ENCODE peak calls at places on chromosome 4, in six cellular contexts. Y is mammary epithelial cell, M is PC-3, X is neural progenitor cell, B is IMR-90, P is OCI-LY7. F is an unnamed sample.

GRCh38 chr4:151031831-151032605 is 16.9 kb upstream of the LRBA start:
- DNase-seq in B (peak; percentile 71), Y (peak; percentile 73), X (no peak), P (no peak), M (peak; percentile 76), F (peak; percentile 84)

GRCh38 chr4:17763931-17764330 is 17.5 kb downstream of the FAM184B start:
- DNase-seq in M (no peak), Y (no peak), X (no peak), B (no peak), P (no peak), F (no peak)

GRCh38 chr4:151091047-151091446 is 8.4 kb upstream of the RPS3A start:
- DNase-seq in Y (no peak), B (no peak), M (no peak), P (no peak), X (no peak), F (peak; percentile 55)

GRCh38 chr4:98608343-98608742 is 50.1 kb downstream of the TSPAN5 start:
- DNase-seq in M (no peak), P (no peak), Y (no peak), B (no peak), X (no peak), F (no peak)

GRCh38 chr4:98556451-98556850 is 102.0 kb downstream of the TSPAN5 start:
- DNase-seq in X (no peak), M (no peak), B (no peak), Y (no peak), P (no peak), F (peak; percentile 57)

GRCh38 chr4:152045781-152046571 is 285.2 kb upstream of the GATB start:
- DNase-seq in X (peak; percentile 94), M (no peak), P (no peak), B (no peak), Y (no peak), F (no peak)

GRCh38 chr4:128393111-128393704 is 105.6 kb upstream of the PGRMC2 start:
- DNase-seq in M (no peak), P (no peak), X (no peak), B (peak; percentile 57), Y (no peak), F (peak; percentile 17)

GRCh38 chr4:55359397-55359916 is 13.4 kb downstream of the SRD5A3 start:
- DNase-seq in P (no peak), Y (no peak), B (no peak), X (no peak), M (no peak), F (peak; percentile 62)

GRCh38 chr4:69589884-69590283 is 49.6 kb downstream of the UGT2A2 start:
- DNase-seq in M (peak; percentile 24), X (no peak), B (no peak), Y (no peak), P (no peak), F (no peak)

GRCh38 chr4:121266982-121267381 is 102.9 kb upstream of the TNIP3 start:
- DNase-seq in Y (no peak), M (no peak), B (no peak), X (no peak), P (no peak), F (no peak)

GRCh38 chr4:121950680-121951569 is 935 bp downstream of the TRPC3 start:
- DNase-seq in M (no peak), Y (no peak), B (peak; percentile 18), X (peak; percentile 39), P (no peak), F (peak; percentile 82)

GRCh38 chr4:98185279-98185678 is 42.0 kb upstream of the STPG2 start:
- DNase-seq in B (no peak), P (no peak), X (no peak), M (no peak), Y (no peak), F (no peak)

GRCh38 chr4:116357758-116358157 is 727.6 kb downstream of the TRAM1L1 start:
- DNase-seq in B (no peak), P (peak; percentile 52), Y (peak; percentile 63), M (peak; percentile 35), X (no peak), F (no peak)

GRCh38 chr4:125573368-125573767 is 258.6 kb downstream of the FAT4 start:
- DNase-seq in B (no peak), X (no peak), M (no peak), P (peak; percentile 0), Y (no peak), F (no peak)

GRCh38 chr4:173281420-173282333 is 52.5 kb downstream of the HMGB2 start:
- DNase-seq in B (no peak), Y (no peak), X (no peak), P (peak; percentile 56), M (no peak), F (no peak)

GRCh38 chr4:16204505-16204904 is 21.8 kb downstream of the TAPT1 start:
- DNase-seq in M (no peak), P (no peak), B (no peak), Y (no peak), X (no peak), F (no peak)
- H4K20me1 ChIP-seq in M (no peaks in the 10 kb centered on the region), P (peaks cover 34% of the 10 kb centered on the region), B (no peaks in the 10 kb centered on the region), Y (no peaks in the 10 kb centered on the region), X (peaks cover 6% of the 10 kb centered on the region), F (peaks cover 4% of the 10 kb centered on the region)

GRCh38 chr4:71221510-71222466 is 117.0 kb upstream of the SLC4A4 start:
- DNase-seq in Y (peak; percentile 51), X (no peak), B (no peak), M (peak; percentile 25), P (no peak), F (peak; percentile 71)
- TF ChIP-seq CTCF in Y (no peak), X (no peak), B (no peak), M (no peak), P (no peak), F (no peak)

GRCh38 chr4:27027428-27027827 is 166.8 kb downstream of the STIM2 start:
- DNase-seq in X (no peak), M (no peak), Y (no peak), P (peak; percentile 47), B (no peak), F (no peak)
- H4K20me1 ChIP-seq in X (no peaks in the 10 kb centered on the region), M (no peaks in the 10 kb centered on the region), Y (no peaks in the 10 kb centered on the region), P (no peaks in the 10 kb centered on the region), B (no peaks in the 10 kb centered on the region), F (no peaks in the 10 kb centered on the region)

DNA sequence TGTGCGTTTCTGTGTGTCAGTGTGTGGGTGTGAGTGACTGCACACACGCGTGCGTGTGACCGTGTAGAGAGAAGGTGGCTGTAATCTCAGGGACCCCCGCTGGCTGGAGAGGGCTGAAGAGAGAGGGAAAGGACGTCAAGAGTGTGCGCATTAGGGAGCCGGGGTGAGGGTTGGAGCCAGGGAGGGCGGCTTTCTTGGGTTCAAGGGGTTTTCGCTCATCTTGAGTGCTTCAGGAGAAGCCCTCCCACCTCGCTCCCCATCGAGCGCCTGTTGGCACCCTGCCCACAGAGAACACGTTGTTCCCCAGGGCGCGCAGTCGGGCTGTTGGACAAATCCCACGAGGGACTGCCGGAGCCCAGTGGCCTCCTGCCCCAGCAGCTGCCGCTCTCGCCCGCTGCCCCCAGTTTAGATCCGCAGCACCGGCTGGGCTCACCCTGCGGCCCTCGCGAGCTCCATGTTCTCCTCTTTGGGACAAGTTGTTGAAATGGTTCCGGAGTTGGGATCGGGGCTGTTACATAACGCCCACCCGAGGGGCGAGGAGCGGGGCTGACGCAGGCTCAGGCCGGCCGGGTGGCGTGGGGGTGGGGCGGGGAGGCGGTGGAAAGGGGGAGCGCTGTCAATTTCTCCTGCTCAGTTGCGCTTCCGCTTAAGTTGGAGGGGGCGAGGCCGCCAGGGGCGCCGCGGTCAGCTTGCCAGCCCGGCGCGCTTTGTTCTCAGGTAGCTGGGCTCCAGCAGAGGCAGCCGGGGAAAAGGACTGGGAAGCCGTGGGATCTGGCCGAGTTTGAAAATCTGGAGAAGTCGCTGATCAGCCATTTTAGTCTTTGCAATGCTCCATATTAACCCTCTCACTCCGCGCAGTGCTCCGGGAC is 1.6 kb downstream of the GRIA2 start:
- DNase-seq in Y (no peak), P (no peak), M (no peak), X (peak; percentile 86), B (no peak), F (peak; percentile 81)
- TF ChIP-seq CTCF in Y (no peak), P (no peak), M (no peak), X (peak; percentile 49), B (no peak), F (no peak)

DNA sequence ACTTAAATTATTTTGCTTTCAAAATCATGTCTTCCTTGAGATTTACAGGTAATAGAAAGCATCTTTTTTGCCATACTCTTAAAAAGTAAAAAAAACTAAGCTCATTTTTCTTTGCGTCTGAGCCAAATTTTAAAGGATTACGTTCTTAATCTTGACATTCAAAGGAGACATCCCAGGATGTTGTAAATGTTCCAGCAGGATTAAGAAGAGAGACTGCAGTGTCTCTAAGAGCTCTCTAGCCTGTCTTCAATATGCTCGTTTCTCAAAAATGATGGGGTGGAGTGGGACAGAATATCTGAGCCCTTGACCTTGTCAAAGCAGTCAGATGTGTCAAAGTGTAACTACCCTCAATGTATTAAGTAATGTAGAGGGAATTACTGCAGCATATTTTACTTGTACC is 363.3 kb downstream of the PCDH7 start:
- DNase-seq in P (no peak), B (no peak), Y (no peak), M (no peak), X (no peak), F (no peak)
- H4K20me1 ChIP-seq in P (no peaks in the 10 kb centered on the region), B (no peaks in the 10 kb centered on the region), Y (no peaks in the 10 kb centered on the region), M (no peaks in the 10 kb centered on the region), X (no peaks in the 10 kb centered on the region), F (no peaks in the 10 kb centered on the region)

DNA sequence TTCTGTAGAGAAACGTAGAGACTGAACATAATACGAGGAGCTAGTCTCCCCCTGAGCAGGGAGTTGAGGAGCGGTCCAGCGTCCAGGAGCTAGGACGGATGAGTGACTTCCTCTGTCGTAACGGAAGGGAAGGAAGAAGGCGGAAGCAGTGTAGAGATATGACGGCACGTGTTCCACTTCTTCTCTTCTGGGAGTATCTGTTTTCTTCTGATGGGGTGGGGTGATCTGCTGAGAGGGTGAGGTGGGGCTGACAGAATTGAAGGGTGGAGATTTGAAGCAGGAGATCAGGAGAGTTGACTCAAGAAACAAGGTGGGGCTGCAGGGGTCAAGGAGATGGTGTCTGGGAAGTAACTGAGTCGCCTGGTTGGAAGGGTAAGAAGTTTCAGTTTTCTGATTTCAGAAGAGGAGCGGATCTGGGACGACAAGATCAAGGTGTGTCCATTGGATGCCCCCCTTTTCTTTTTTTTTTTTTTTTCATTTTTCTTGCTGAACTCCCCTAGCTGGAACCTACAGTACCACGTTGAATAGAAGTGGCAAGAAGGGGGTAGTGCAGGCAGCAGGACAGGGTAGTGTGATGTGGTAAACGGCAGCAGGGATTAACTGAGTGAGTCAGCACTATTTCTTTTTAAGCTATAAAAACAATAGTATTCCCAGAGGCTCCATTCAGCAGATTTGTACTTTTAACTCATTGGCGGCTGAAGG is 50.7 kb upstream of the SETD7 start:
- DNase-seq in P (no peak), M (peak; percentile 54), B (peak; percentile 70), Y (peak; percentile 14), X (no peak), F (peak; percentile 67)
- TF ChIP-seq CTCF in P (no peak), M (no peak), B (peak; percentile 17), Y (no peak), X (no peak), F (peak; percentile 30)

DNA sequence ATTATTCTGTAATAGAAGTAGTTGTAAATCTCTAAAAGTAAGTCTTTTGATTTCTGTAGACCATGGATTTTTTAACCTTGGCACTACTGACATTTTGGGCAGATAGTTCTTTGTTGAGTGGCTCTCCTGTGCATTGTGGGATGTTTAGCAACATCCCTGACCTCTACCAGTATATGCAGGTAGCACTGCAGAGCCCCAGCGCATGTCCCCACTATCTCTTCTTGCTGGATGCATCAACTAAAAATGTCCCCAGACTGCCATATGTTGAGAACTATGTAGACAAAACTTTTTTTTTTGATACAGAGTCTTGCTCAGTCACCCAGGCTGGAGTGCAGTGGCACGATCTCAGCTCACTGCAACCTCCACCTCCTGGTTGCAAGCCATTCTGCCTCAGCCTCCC is 4.8 kb downstream of the UBE2K start:
- DNase-seq in X (no peak), Y (no peak), P (no peak), B (no peak), M (no peak), F (no peak)
- H4K20me1 ChIP-seq in X (peaks cover 72% of the 10 kb centered on the region), Y (peaks cover 13% of the 10 kb centered on the region), P (peaks cover 25% of the 10 kb centered on the region), B (peaks cover 87% of the 10 kb centered on the region), M (peaks cover 34% of the 10 kb centered on the region), F (peaks cover 63% of the 10 kb centered on the region)

GRCh38 chr4:107094332-107094731 is 58.2 kb upstream of the DKK2 start:
- DNase-seq in B (peak; percentile 20), Y (peak; percentile 11), X (no peak), P (no peak), M (peak; percentile 26), F (peak; percentile 37)
- TF ChIP-seq CTCF in B (peak; percentile 37), Y (peak; percentile 67), X (peak; percentile 19), P (peak; percentile 43), M (peak; percentile 42), F (peak; percentile 66)